ENCODE peak calls at places on chromosomes 5 and 9, in seven cellular contexts. W is transverse colon; I is IMR-90; V is uterus; D is stimulated activated CD4-positive, alpha-beta T cell treated with anti-CD3 and anti-CD28 coated beads, Interleukin-1b, Interleukin-23, amount 100 ng/mL, for 24 hours; J is sigmoid colon; T is psoas muscle. S is an unnamed sample.

GRCh38 chr5:149618581-149619248 is 37.4 kb downstream of the ARHGEF37 start:
- DNase-seq in V (no peak), T (no peak), J (no peak), W (peak; percentile 47), I (peak; percentile 72), D (no peak), S (peak; percentile 64)

GRCh38 chr9:93122721-93123221 is 11.3 kb downstream of the NINJ1 start:
- DNase-seq in V (peak; percentile 16), I (no peak), J (peak; percentile 67), W (peak; percentile 5), T (no peak), D (no peak), S (no peak)

GRCh38 chr5:180103487-180103886 is 31.9 kb upstream of the RNF130 start:
- DNase-seq in J (no peak), I (no peak), T (no peak), V (no peak), D (no peak), W (no peak), S (no peak)

GRCh38 chr5:37771203-37771611 is 68.6 kb downstream of the GDNF start:
- DNase-seq in I (no peak), V (no peak), J (peak; percentile 75), W (no peak), T (no peak), D (no peak), S (no peak)

GRCh38 chr5:176381979-176382378 is 6.4 kb downstream of the NOP16 start:
- DNase-seq in J (peak; percentile 46), W (no peak), I (no peak), V (no peak), T (no peak), D (no peak), S (no peak)

GRCh38 chr5:149174847-149175234 is 33.5 kb downstream of the ABLIM3 start:
- DNase-seq in D (no peak), J (no peak), T (no peak), W (no peak), V (no peak), I (no peak), S (no peak)

GRCh38 chr5:125227333-125228075 is 481.1 kb upstream of the ZNF608 start:
- DNase-seq in J (no peak), I (peak; percentile 26), W (peak; percentile 9), D (no peak), T (no peak), V (no peak), S (peak; percentile 6)

GRCh38 chr5:102554728-102555127 is 55.9 kb upstream of the SLCO6A1 start:
- DNase-seq in W (no peak), T (no peak), I (no peak), J (no peak), V (no peak), D (no peak), S (no peak)

GRCh38 chr9:5793812-5794211 is 39.1 kb downstream of the ERMP1 start:
- DNase-seq in D (no peak), J (no peak), I (no peak), T (no peak), V (no peak), W (no peak), S (no peak)

GRCh38 chr9:130180516-130180915 is 8.3 kb downstream of the NCS1 start:
- DNase-seq in J (no peak), V (no peak), W (no peak), I (no peak), T (no peak), D (no peak), S (no peak)

GRCh38 chr9:112725961-112726360 is 8.0 kb upstream of the INIP start:
- DNase-seq in I (no peak), D (no peak), T (no peak), J (no peak), W (no peak), V (no peak), S (peak; percentile 45)

GRCh38 chr9:83355024-83355444 is 183.2 kb downstream of the FRMD3 start:
- DNase-seq in W (no peak), T (no peak), I (peak; percentile 6), V (no peak), D (no peak), J (peak; percentile 73), S (no peak)

GRCh38 chr5:176535101-176535654 is 2.0 kb downstream of the RNF44 start:
- DNase-seq in W (peak; percentile 73), I (peak; percentile 24), V (no peak), J (no peak), D (no peak), T (no peak), S (peak; percentile 83)

GRCh38 chr5:118903010-118903409 is 85.3 kb downstream of the DTWD2 start:
- DNase-seq in V (no peak), W (no peak), J (no peak), T (no peak), D (no peak), I (no peak), S (no peak)